ENCODE peak calls at places on chromosomes 4 and X, in six cellular contexts. P is stimulated activated CD4-positive, alpha-beta T cell treated with anti-CD3 and anti-CD28 coated beads, TNF-alpha, amount 100 ng/mL, for 4 hours; R is H9; A is NCI-H1092 treated with DMSO at 0.1 percent for 48 hours; H is Right ventricle myocardium superior; W is left colon. S is an unnamed sample.

GRCh38 chr4:8117278-8117682 is 41.3 kb downstream of the ABLIM2 start:
- DNase-seq in P (no peak), R (peak; percentile 93), A (no peak), H (peak; percentile 57), W (peak; percentile 79), S (no peak)

GRCh38 chrX:70826715-70827114 is 81.8 kb downstream of the TEX11 start:
- DNase-seq in P (no peak), R (no peak), A (peak; percentile 24), H (no peak), W (peak; percentile 10), S (no peak)

GRCh38 chr4:100590308-100590707 is 72.5 kb upstream of the EMCN start:
- DNase-seq in P (no peak), R (no peak), A (no peak), H (no peak), W (no peak), S (no peak)

GRCh38 chr4:133439830-133440229 is 290.7 kb downstream of the PCDH10 start:
- DNase-seq in P (no peak), R (no peak), A (no peak), H (no peak), W (no peak), S (no peak)

GRCh38 chr4:105050896-105051295 is 95.8 kb upstream of the TET2 start:
- DNase-seq in P (no peak), R (no peak), A (no peak), H (no peak), W (no peak), S (no peak)

GRCh38 chr4:74793757-74794340 is 474 bp downstream of the BTC start:
- DNase-seq in P (no peak), R (peak; percentile 91), A (peak; percentile 4), H (peak; percentile 45), W (peak; percentile 79), S (no peak)

GRCh38 chrX:12802741-12803140 is 11.5 kb downstream of the PRPS2 start:
- DNase-seq in P (no peak), R (no peak), A (no peak), H (no peak), W (no peak), S (no peak)

GRCh38 chr4:78083035-78083434 is 25.9 kb downstream of the FRAS1 start:
- DNase-seq in P (no peak), R (no peak), A (no peak), H (no peak), W (no peak), S (no peak)

GRCh38 chrX:18828832-18829404 is 121.5 kb downstream of the PPEF1 start:
- DNase-seq in P (no peak), R (no peak), A (no peak), H (no peak), W (no peak), S (no peak)

GRCh38 chr4:8038083-8038482 is 98.4 kb upstream of the AFAP1 start:
- DNase-seq in P (no peak), R (no peak), A (peak; percentile 35), H (no peak), W (no peak), S (no peak)

GRCh38 chr4:77040856-77041576 is 34.8 kb downstream of the CCNI start:
- DNase-seq in P (no peak), R (no peak), A (no peak), H (no peak), W (no peak), S (no peak)

GRCh38 chrX:138745215-138745614 is 33.7 kb upstream of the FGF13 start:
- DNase-seq in P (no peak), R (no peak), A (peak; percentile 36), H (no peak), W (no peak), S (no peak)

GRCh38 chr4:94352996-94353395 is 10.4 kb upstream of the HPGDS start:
- DNase-seq in P (no peak), R (no peak), A (no peak), H (no peak), W (no peak), S (no peak)

GRCh38 chrX:23127586-23127985 is 127.8 kb downstream of the DDX53 start:
- DNase-seq in P (no peak), R (no peak), A (peak; percentile 85), H (no peak), W (no peak), S (no peak)

GRCh38 chr4:29046166-29046565 is 1674.0 kb upstream of the PCDH7 start:
- DNase-seq in P (no peak), R (no peak), A (no peak), H (no peak), W (no peak), S (no peak)

GRCh38 chr4:16129336-16129735 is 45.5 kb upstream of the PROM1 start:
- DNase-seq in P (no peak), R (no peak), A (peak; percentile 94), H (no peak), W (no peak), S (no peak)

GRCh38 chr4:47425628-47426027 is 37.9 kb downstream of the COMMD8 start:
- DNase-seq in P (no peak), R (no peak), A (no peak), H (no peak), W (no peak), S (no peak)

GRCh38 chr4:175824110-175824509 is 12.0 kb upstream of the GPM6A start:
- DNase-seq in P (no peak), R (no peak), A (no peak), H (no peak), W (no peak), S (no peak)

GRCh38 chr4:122652379-122652778 is 31.5 kb upstream of the IL21 start:
- DNase-seq in P (peak; percentile 14), R (no peak), A (no peak), H (no peak), W (peak; percentile 33), S (no peak)

GRCh38 chr4:90616711-90617110 is 489.5 kb downstream of the CCSER1 start:
- DNase-seq in P (no peak), R (no peak), A (no peak), H (no peak), W (no peak), S (no peak)

GRCh38 chr4:2638730-2639129 is 102.3 kb downstream of the FAM193A start:
- DNase-seq in P (no peak), R (no peak), A (no peak), H (no peak), W (no peak), S (no peak)

GRCh38 chr4:123443401-123444297 is 47.1 kb downstream of the SPRY1 start:
- DNase-seq in P (no peak), R (no peak), A (peak; percentile 50), H (no peak), W (peak; percentile 21), S (no peak)

GRCh38 chrX:112642349-112642748 is 37.4 kb downstream of the LHFPL1 start:
- DNase-seq in P (no peak), R (peak; percentile 74), A (peak; percentile 66), H (no peak), W (peak; percentile 12), S (no peak)

GRCh38 chrX:102517331-102517730 is 792 bp upstream of the TMSB15A start:
- DNase-seq in P (no peak), R (no peak), A (peak; percentile 50), H (no peak), W (no peak), S (no peak)

GRCh38 chr4:1010522-1011021 is 854 bp upstream of the FGFRL1 start:
- DNase-seq in P (peak; percentile 31), R (peak; percentile 62), A (no peak), H (peak; percentile 85), W (peak; percentile 69), S (peak; percentile 29)

GRCh38 chrX:33138677-33139249 is 72.6 kb downstream of the DMD start:
- DNase-seq in P (no peak), R (no peak), A (no peak), H (no peak), W (no peak), S (no peak)